ENCODE peak calls at places on chromosomes 4 and X, in eight cellular contexts. One of them, this sample, is unnamed.

GRCh38 chr4:24001945-24002640 is 112.2 kb upstream of the PPARGC1A start:
- DNase-seq in uterus: no peak
- DNase-seq in RWPE2: no peak
- DNase-seq in fibroblast of pulmonary artery: no peak
- DNase-seq in brain microvascular endothelial cell: no peak
- DNase-seq in epithelial cell of proximal tubule: no peak
- DNase-seq in colonic mucosa: no peak
- DNase-seq in fibroblast of villous mesenchyme: peak
- DNase-seq in this sample: no peak

GRCh38 chr4:116016201-116016600 is 902.8 kb upstream of the NDST4 start:
- DNase-seq in uterus: no peak
- DNase-seq in fibroblast of villous mesenchyme: peak
- DNase-seq in brain microvascular endothelial cell: peak
- DNase-seq in RWPE2: peak
- DNase-seq in colonic mucosa: no peak
- DNase-seq in fibroblast of pulmonary artery: no peak
- DNase-seq in epithelial cell of proximal tubule: no peak
- DNase-seq in this sample: no peak

GRCh38 chr4:27057662-27058061 is 197.0 kb downstream of the STIM2 start:
- DNase-seq in epithelial cell of proximal tubule: no peak
- DNase-seq in colonic mucosa: no peak
- DNase-seq in fibroblast of pulmonary artery: no peak
- DNase-seq in uterus: no peak
- DNase-seq in brain microvascular endothelial cell: no peak
- DNase-seq in fibroblast of villous mesenchyme: no peak
- DNase-seq in RWPE2: no peak
- DNase-seq in this sample: no peak

GRCh38 chr4:23039813-23040212 is 347.1 kb downstream of the GBA3 start:
- DNase-seq in RWPE2: no peak
- DNase-seq in fibroblast of pulmonary artery: no peak
- DNase-seq in colonic mucosa: no peak
- DNase-seq in fibroblast of villous mesenchyme: no peak
- DNase-seq in uterus: no peak
- DNase-seq in brain microvascular endothelial cell: no peak
- DNase-seq in epithelial cell of proximal tubule: no peak
- DNase-seq in this sample: no peak

GRCh38 chrX:152904151-152905080 is 6.5 kb downstream of the ZNF185 start:
- DNase-seq in fibroblast of pulmonary artery: peak
- DNase-seq in RWPE2: no peak
- DNase-seq in uterus: peak
- DNase-seq in brain microvascular endothelial cell: peak
- DNase-seq in epithelial cell of proximal tubule: no peak
- DNase-seq in colonic mucosa: peak
- DNase-seq in fibroblast of villous mesenchyme: peak
- DNase-seq in this sample: peak

GRCh38 chr4:184262901-184263300 is 45.2 kb upstream of the ENPP6 start:
- DNase-seq in uterus: no peak
- DNase-seq in RWPE2: no peak
- DNase-seq in fibroblast of pulmonary artery: peak
- DNase-seq in colonic mucosa: peak
- DNase-seq in fibroblast of villous mesenchyme: no peak
- DNase-seq in epithelial cell of proximal tubule: no peak
- DNase-seq in brain microvascular endothelial cell: peak
- DNase-seq in this sample: no peak

GRCh38 chr4:173680278-173680677 is 150.2 kb upstream of the HAND2 start:
- DNase-seq in RWPE2: no peak
- DNase-seq in colonic mucosa: no peak
- DNase-seq in brain microvascular endothelial cell: no peak
- DNase-seq in fibroblast of villous mesenchyme: no peak
- DNase-seq in fibroblast of pulmonary artery: no peak
- DNase-seq in epithelial cell of proximal tubule: no peak
- DNase-seq in uterus: no peak
- DNase-seq in this sample: no peak

GRCh38 chr4:100489316-100489715 is 28.5 kb downstream of the EMCN start:
- DNase-seq in uterus: no peak
- DNase-seq in RWPE2: no peak
- DNase-seq in epithelial cell of proximal tubule: no peak
- DNase-seq in colonic mucosa: no peak
- DNase-seq in fibroblast of villous mesenchyme: no peak
- DNase-seq in fibroblast of pulmonary artery: peak
- DNase-seq in brain microvascular endothelial cell: no peak
- DNase-seq in this sample: no peak

GRCh38 chrX:18984381-18985185 is 669 bp upstream of the PHKA2 start:
- DNase-seq in brain microvascular endothelial cell: peak
- DNase-seq in epithelial cell of proximal tubule: no peak
- DNase-seq in uterus: peak
- DNase-seq in fibroblast of villous mesenchyme: peak
- DNase-seq in colonic mucosa: peak
- DNase-seq in RWPE2: peak
- DNase-seq in fibroblast of pulmonary artery: peak
- DNase-seq in this sample: peak

GRCh38 chr4:148376151-148376550 is 66.1 kb downstream of the NR3C2 start:
- DNase-seq in RWPE2: no peak
- DNase-seq in fibroblast of pulmonary artery: peak
- DNase-seq in brain microvascular endothelial cell: peak
- DNase-seq in uterus: no peak
- DNase-seq in epithelial cell of proximal tubule: no peak
- DNase-seq in fibroblast of villous mesenchyme: peak
- DNase-seq in colonic mucosa: peak
- DNase-seq in this sample: no peak

GRCh38 chr4:64756016-64756415 is 346.8 kb upstream of the TECRL start:
- DNase-seq in epithelial cell of proximal tubule: peak
- DNase-seq in colonic mucosa: no peak
- DNase-seq in uterus: no peak
- DNase-seq in brain microvascular endothelial cell: peak
- DNase-seq in fibroblast of villous mesenchyme: no peak
- DNase-seq in fibroblast of pulmonary artery: peak
- DNase-seq in RWPE2: no peak
- DNase-seq in this sample: no peak

GRCh38 chrX:154648931-154649863 is 4.2 kb downstream of the CTAG2 start:
- DNase-seq in fibroblast of villous mesenchyme: no peak
- DNase-seq in brain microvascular endothelial cell: no peak
- DNase-seq in colonic mucosa: no peak
- DNase-seq in epithelial cell of proximal tubule: no peak
- DNase-seq in RWPE2: no peak
- DNase-seq in uterus: no peak
- DNase-seq in fibroblast of pulmonary artery: no peak
- DNase-seq in this sample: no peak

GRCh38 chr4:85370400-85371032 is 104.4 kb upstream of the ARHGAP24 start:
- DNase-seq in uterus: no peak
- DNase-seq in fibroblast of villous mesenchyme: peak
- DNase-seq in fibroblast of pulmonary artery: peak
- DNase-seq in colonic mucosa: peak
- DNase-seq in epithelial cell of proximal tubule: no peak
- DNase-seq in RWPE2: no peak
- DNase-seq in brain microvascular endothelial cell: peak
- DNase-seq in this sample: no peak

GRCh38 chr4:25406081-25406692 is 29.1 kb downstream of the ANAPC4 start:
- DNase-seq in fibroblast of villous mesenchyme: peak
- DNase-seq in uterus: no peak
- DNase-seq in colonic mucosa: no peak
- DNase-seq in fibroblast of pulmonary artery: peak
- DNase-seq in epithelial cell of proximal tubule: no peak
- DNase-seq in brain microvascular endothelial cell: no peak
- DNase-seq in RWPE2: no peak
- DNase-seq in this sample: no peak

GRCh38 chrX:4320436-4320947 is 607.0 kb upstream of the PRKX start:
- DNase-seq in fibroblast of villous mesenchyme: no peak
- DNase-seq in fibroblast of pulmonary artery: no peak
- DNase-seq in colonic mucosa: no peak
- DNase-seq in RWPE2: no peak
- DNase-seq in epithelial cell of proximal tubule: no peak
- DNase-seq in uterus: no peak
- DNase-seq in brain microvascular endothelial cell: no peak
- DNase-seq in this sample: no peak

GRCh38 chr4:74206088-74206826 is 48.3 kb downstream of the MTHFD2L start:
- DNase-seq in fibroblast of villous mesenchyme: peak
- DNase-seq in brain microvascular endothelial cell: peak
- DNase-seq in fibroblast of pulmonary artery: peak
- DNase-seq in RWPE2: no peak
- DNase-seq in epithelial cell of proximal tubule: peak
- DNase-seq in colonic mucosa: no peak
- DNase-seq in uterus: no peak
- DNase-seq in this sample: peak

GRCh38 chr4:148118179-148118578 is 324.0 kb downstream of the NR3C2 start:
- DNase-seq in fibroblast of pulmonary artery: no peak
- DNase-seq in colonic mucosa: no peak
- DNase-seq in fibroblast of villous mesenchyme: no peak
- DNase-seq in uterus: no peak
- DNase-seq in brain microvascular endothelial cell: no peak
- DNase-seq in epithelial cell of proximal tubule: no peak
- DNase-seq in RWPE2: no peak
- DNase-seq in this sample: no peak

DNA sequence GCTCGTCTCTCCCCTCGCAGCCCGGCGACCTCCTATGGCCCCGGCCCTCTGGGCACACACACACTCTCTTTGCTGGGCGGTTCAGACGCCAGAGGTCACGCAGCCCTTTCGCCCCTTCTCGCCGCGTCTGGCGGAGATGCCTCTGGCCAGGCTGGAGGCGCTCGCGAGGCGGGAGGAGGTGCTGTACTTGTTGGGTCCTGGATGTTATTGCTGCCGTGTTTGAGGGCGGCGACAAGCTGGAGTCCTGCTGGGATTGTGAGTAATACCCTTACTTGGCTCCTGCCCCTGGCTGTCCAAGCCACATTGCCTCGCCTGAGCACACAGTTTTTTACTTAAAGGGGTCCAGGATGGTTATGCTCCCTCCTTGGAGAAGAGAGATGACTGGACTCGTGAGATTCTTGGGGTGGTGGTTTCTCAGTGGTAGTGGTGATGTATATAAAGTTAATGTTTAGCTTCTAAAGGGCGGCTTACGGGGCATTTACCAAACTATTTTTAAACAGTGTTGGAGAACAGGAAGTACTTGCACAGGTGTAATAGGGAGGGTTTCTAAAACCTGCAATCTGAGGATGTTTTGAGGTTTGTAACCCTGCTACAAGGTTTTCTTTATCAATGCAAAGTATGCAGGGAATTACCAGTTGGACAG is 572 bp downstream of the USP53 start:
- DNase-seq in RWPE2: peak
- DNase-seq in epithelial cell of proximal tubule: peak
- DNase-seq in fibroblast of villous mesenchyme: peak
- DNase-seq in uterus: peak
- DNase-seq in fibroblast of pulmonary artery: peak
- DNase-seq in brain microvascular endothelial cell: peak
- DNase-seq in colonic mucosa: peak
- DNase-seq in this sample: peak
- TF ChIP-seq CTCF in RWPE2: peak
- TF ChIP-seq CTCF in epithelial cell of proximal tubule: peak
- TF ChIP-seq CTCF in fibroblast of villous mesenchyme: peak
- TF ChIP-seq CTCF in uterus: no peak
- TF ChIP-seq CTCF in fibroblast of pulmonary artery: peak
- TF ChIP-seq CTCF in brain microvascular endothelial cell: peak
- TF ChIP-seq CTCF in colonic mucosa: no peak
- TF ChIP-seq CTCF in this sample: peak

DNA sequence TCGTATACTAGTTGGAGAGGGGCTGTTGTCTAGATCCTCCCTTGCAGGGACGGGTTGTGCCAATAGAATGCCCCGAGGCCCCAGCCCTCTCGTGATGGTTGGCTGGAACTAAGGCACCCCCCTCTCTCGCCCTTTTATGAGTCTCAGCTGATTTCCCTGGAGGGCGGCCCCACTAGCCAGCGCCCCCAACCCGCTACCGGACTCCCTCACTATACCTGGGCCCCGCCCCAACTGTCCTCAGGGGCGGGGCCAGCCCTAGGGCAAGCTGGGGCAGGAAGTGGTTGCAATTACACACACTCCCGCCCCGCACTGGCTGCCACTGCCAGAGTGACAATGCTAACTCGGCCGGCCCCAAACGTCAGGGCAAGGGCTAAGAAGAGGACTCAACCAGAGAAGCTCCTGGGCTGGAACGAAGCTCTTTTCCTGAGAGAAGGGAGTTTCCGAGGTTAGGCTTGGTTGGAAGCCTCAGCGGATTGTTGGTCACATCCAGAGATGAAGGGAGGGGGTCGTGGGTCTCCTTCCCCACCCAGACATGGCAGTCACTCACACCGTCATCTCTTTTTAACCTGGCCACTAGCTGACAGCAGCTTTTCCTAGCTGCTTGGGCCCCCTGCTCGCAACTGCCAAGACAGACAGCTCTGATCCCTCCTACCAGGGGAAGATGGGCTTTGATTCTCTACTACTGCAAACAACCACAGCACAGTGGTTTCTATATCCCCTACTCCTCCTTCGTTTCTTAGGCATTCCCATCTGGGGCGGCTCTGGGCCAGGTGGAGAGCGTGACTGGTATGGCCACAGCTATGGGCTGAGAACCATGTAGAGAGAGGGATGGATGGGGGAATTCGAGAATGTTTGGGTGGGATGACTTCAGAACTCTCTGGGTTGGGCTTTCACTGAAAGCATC is 21.0 kb upstream of the BCORL1 start:
- DNase-seq in uterus: no peak
- DNase-seq in fibroblast of pulmonary artery: no peak
- DNase-seq in brain microvascular endothelial cell: peak
- DNase-seq in RWPE2: no peak
- DNase-seq in fibroblast of villous mesenchyme: no peak
- DNase-seq in epithelial cell of proximal tubule: no peak
- DNase-seq in colonic mucosa: peak
- DNase-seq in this sample: peak
- TF ChIP-seq CTCF in uterus: no peak
- TF ChIP-seq CTCF in fibroblast of pulmonary artery: no peak
- TF ChIP-seq CTCF in brain microvascular endothelial cell: no peak
- TF ChIP-seq CTCF in RWPE2: no peak
- TF ChIP-seq CTCF in fibroblast of villous mesenchyme: no peak
- TF ChIP-seq CTCF in epithelial cell of proximal tubule: no peak
- TF ChIP-seq CTCF in colonic mucosa: no peak
- TF ChIP-seq CTCF in this sample: no peak

DNA sequence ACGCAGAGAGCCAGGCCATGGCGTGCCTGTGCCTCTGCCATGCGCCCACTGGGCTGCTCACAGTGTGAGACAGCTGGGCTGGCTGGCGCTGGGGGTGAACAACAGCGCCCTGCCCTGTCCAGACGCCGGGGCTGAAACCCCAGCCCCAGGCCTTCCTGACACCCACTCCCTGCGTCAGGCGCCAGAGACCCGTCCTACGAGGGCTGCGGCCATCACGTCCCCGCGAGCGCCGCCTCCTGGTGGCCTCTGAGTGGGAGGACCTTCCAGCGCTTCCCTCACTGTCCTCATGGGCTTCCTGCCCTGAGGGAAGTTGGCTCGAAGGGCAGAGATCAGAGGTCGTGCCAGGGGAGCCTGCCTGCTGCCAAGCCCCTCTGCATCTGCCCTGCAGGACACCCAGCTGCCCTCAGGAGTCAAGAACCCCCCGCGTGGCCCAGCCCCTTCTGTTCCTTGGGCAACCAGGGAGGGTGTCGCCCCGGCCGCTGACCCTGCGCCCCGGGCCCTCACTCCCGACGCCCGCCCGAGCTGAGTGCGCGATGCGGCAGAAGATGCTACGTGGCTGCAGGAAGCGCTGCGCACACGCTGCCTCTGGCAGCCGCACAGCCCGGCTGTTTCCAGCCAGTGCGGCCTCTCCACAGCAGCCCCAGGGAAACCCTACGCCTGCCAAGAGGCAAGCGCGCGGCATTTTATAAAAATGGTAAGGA is 16.2 kb downstream of the NELFA start:
- DNase-seq in brain microvascular endothelial cell: no peak
- DNase-seq in RWPE2: no peak
- DNase-seq in fibroblast of villous mesenchyme: no peak
- DNase-seq in epithelial cell of proximal tubule: no peak
- DNase-seq in colonic mucosa: no peak
- DNase-seq in fibroblast of pulmonary artery: peak
- DNase-seq in uterus: no peak
- DNase-seq in this sample: no peak
- TF ChIP-seq CTCF in brain microvascular endothelial cell: peak
- TF ChIP-seq CTCF in RWPE2: no peak
- TF ChIP-seq CTCF in fibroblast of villous mesenchyme: no peak
- TF ChIP-seq CTCF in epithelial cell of proximal tubule: no peak
- TF ChIP-seq CTCF in colonic mucosa: no peak
- TF ChIP-seq CTCF in fibroblast of pulmonary artery: peak
- TF ChIP-seq CTCF in uterus: no peak
- TF ChIP-seq CTCF in this sample: no peak

GRCh38 chrX:130578906-130579305 is 177.1 kb downstream of the RBMX2 start:
- DNase-seq in uterus: no peak
- DNase-seq in RWPE2: no peak
- DNase-seq in epithelial cell of proximal tubule: no peak
- DNase-seq in fibroblast of villous mesenchyme: no peak
- DNase-seq in brain microvascular endothelial cell: no peak
- DNase-seq in colonic mucosa: no peak
- DNase-seq in fibroblast of pulmonary artery: no peak
- DNase-seq in this sample: no peak
- TF ChIP-seq CTCF in uterus: no peak
- TF ChIP-seq CTCF in RWPE2: no peak
- TF ChIP-seq CTCF in epithelial cell of proximal tubule: no peak
- TF ChIP-seq CTCF in fibroblast of villous mesenchyme: no peak
- TF ChIP-seq CTCF in brain microvascular endothelial cell: no peak
- TF ChIP-seq CTCF in colonic mucosa: no peak
- TF ChIP-seq CTCF in fibroblast of pulmonary artery: no peak
- TF ChIP-seq CTCF in this sample: no peak

This sample was measured in GM10248.